ENCODE peak calls at places on chromosomes 16 and 17, in four cellular contexts. G is Kasumi-1, T is endothelial cell, W is left kidney. F is an unnamed sample.

GRCh38 chr17:58415371-58416055 is 1.8 kb downstream of the RNF43 start:
- DNase-seq in G (no peak), T (peak), W (peak), F (no peak)

GRCh38 chr17:37194208-37194607 is 181.6 kb upstream of the C17orf78 start:
- DNase-seq in G (peak), T (no peak), W (no peak), F (no peak)

GRCh38 chr17:57918017-57918895 is 37.0 kb downstream of the CUEDC1 start:
- DNase-seq in G (no peak), T (no peak), W (no peak), F (no peak)

GRCh38 chr16:1119766-1120611 is 23.9 kb upstream of the C1QTNF8 start:
- DNase-seq in G (no peak), T (no peak), W (no peak), F (no peak)

GRCh38 chr16:28212532-28212873 is 738 bp upstream of the XPO6 start:
- DNase-seq in G (no peak), T (peak), W (no peak), F (no peak)

GRCh38 chr16:75044800-75045361 is 46.1 kb downstream of the ZNRF1 start:
- DNase-seq in G (no peak), T (no peak), W (no peak), F (no peak)

GRCh38 chr17:41710472-41711090 is 1.6 kb upstream of the GAST start:
- DNase-seq in G (no peak), T (no peak), W (peak), F (no peak)

GRCh38 chr16:28824548-28824973 is 1.8 kb downstream of the ATXN2L start:
- DNase-seq in G (no peak), T (no peak), W (no peak), F (no peak)

GRCh38 chr17:3879181-3879580 is 13.7 kb downstream of the CAMKK1 start:
- DNase-seq in G (no peak), T (no peak), W (peak), F (no peak)

GRCh38 chr17:65551641-65552040 is 9.8 kb downstream of the AXIN2 start:
- DNase-seq in G (no peak), T (no peak), W (no peak), F (no peak)

GRCh38 chr17:57606111-57606875 is 138.8 kb downstream of the CCDC182 start:
- DNase-seq in G (no peak), T (no peak), W (no peak), F (no peak)

GRCh38 chr16:23826528-23827244 is 9.1 kb upstream of the PRKCB start:
- DNase-seq in G (peak), T (no peak), W (no peak), F (no peak)

GRCh38 chr17:35947156-35947585 is 3.7 kb upstream of the LYZL6 start:
- DNase-seq in G (peak), T (peak), W (peak), F (no peak)